ENCODE peak calls at places on chromosome 1, in five cellular contexts. C is frontal cortex, S is lower leg skin, O is Panc1, L is NCI-H2081. Y is an unnamed sample.

GRCh38 chr1:48207536-48208075 is 14.9 kb upstream of the SLC5A9 start:
- DNase-seq in L (no peak), O (no peak), C (no peak), S (no peak), Y (no peak)

GRCh38 chr1:78153092-78153736 is 107.4 kb downstream of the GIPC2 start:
- DNase-seq in S (no peak), L (no peak), C (no peak), O (no peak), Y (no peak)

GRCh38 chr1:222867316-222867715 is 52.5 kb downstream of the DISP1 start:
- DNase-seq in L (no peak), C (no peak), S (no peak), O (no peak), Y (no peak)

GRCh38 chr1:224544276-224544675 is 71.8 kb upstream of the CNIH3 start:
- DNase-seq in C (no peak), S (no peak), L (no peak), O (no peak), Y (no peak)

GRCh38 chr1:237457573-237457972 is 415.6 kb downstream of the RYR2 start:
- DNase-seq in O (no peak), S (no peak), L (no peak), C (no peak), Y (no peak)

GRCh38 chr1:3864884-3865283 is 7.6 kb downstream of the DFFB start:
- DNase-seq in S (no peak), C (no peak), O (no peak), L (no peak), Y (no peak)

GRCh38 chr1:178224358-178224757 is 130.5 kb downstream of the RASAL2 start:
- DNase-seq in L (no peak), O (no peak), S (no peak), C (no peak), Y (no peak)

GRCh38 chr1:46134660-46135331 is 2.4 kb upstream of the PIK3R3 start:
- DNase-seq in O (no peak), C (no peak), S (no peak), L (peak), Y (peak)

GRCh38 chr1:67495327-67495726 is 65.1 kb upstream of the SERBP1 start:
- DNase-seq in O (no peak), S (no peak), L (no peak), C (no peak), Y (no peak)

GRCh38 chr1:31843506-31843905 is 27.7 kb upstream of the SPOCD1 start:
- DNase-seq in C (no peak), L (no peak), O (peak), S (peak), Y (peak)

GRCh38 chr1:209516771-209517471 is 66.6 kb upstream of the CAMK1G start:
- DNase-seq in C (no peak), O (no peak), S (no peak), L (no peak), Y (no peak)

GRCh38 chr1:80318108-80318507 is 1311.6 kb upstream of the ADGRL4 start:
- DNase-seq in O (no peak), L (no peak), S (no peak), C (no peak), Y (no peak)

Y was measured in ascending aorta.